ENCODE peak calls at places on chromosomes 1 and 21, in eight cellular contexts. H, U, I, G, F, N, T and O are unnamed samples.

GRCh38 chr1:23664837-23665795 is 26.5 kb upstream of the RPL11 start:
- DNase-seq in H (no peak), G (no peak), T (peak), F (no peak), N (peak), U (no peak), I (peak), O (peak)

GRCh38 chr1:178935610-178936009 is 64.7 kb upstream of the ANGPTL1 start:
- DNase-seq in F (no peak), I (no peak), G (no peak), H (no peak), N (no peak), U (no peak), T (no peak), O (no peak)

GRCh38 chr1:238141295-238141694 is 250.6 kb upstream of the ZP4 start:
- DNase-seq in F (no peak), G (no peak), U (no peak), I (no peak), N (no peak), T (no peak), H (no peak), O (peak)

GRCh38 chr1:217089239-217090014 is 366.2 kb upstream of the ESRRG start:
- DNase-seq in U (peak), H (no peak), N (peak), I (peak), F (peak), T (no peak), G (no peak), O (peak)

GRCh38 chr21:37338671-37339526 is 27.7 kb upstream of the DYRK1A start:
- DNase-seq in N (no peak), U (no peak), G (no peak), I (no peak), T (peak), F (no peak), H (peak), O (peak)

GRCh38 chr1:33424205-33424604 is 6.7 kb downstream of the PHC2 start:
- DNase-seq in I (no peak), U (no peak), H (no peak), N (peak), T (no peak), F (no peak), G (no peak), O (peak)

GRCh38 chr1:227884370-227885134 is 63.2 kb downstream of the WNT9A start:
- DNase-seq in I (peak), N (no peak), T (no peak), U (peak), H (peak), F (no peak), G (no peak), O (no peak)

GRCh38 chr1:201850053-201850397 is 21.1 kb downstream of the IPO9 start:
- DNase-seq in H (no peak), T (peak), F (no peak), N (no peak), I (no peak), U (no peak), G (no peak), O (no peak)

GRCh38 chr1:37410815-37411214 is 63.6 kb upstream of the ZC3H12A start:
- DNase-seq in G (no peak), T (no peak), I (peak), H (peak), N (peak), F (peak), U (no peak), O (peak)

GRCh38 chr1:208524376-208524775 is 280.2 kb upstream of the PLXNA2 start:
- DNase-seq in H (no peak), F (no peak), N (no peak), I (no peak), U (no peak), T (no peak), G (no peak), O (no peak)

GRCh38 chr1:155540000-155540874 is 22.4 kb downstream of the ASH1L start:
- DNase-seq in U (no peak), H (no peak), F (no peak), N (no peak), I (no peak), T (no peak), G (no peak), O (no peak)

GRCh38 chr1:203045821-203046594 is 19.7 kb downstream of the PPFIA4 start:
- DNase-seq in T (no peak), U (no peak), I (no peak), H (no peak), F (no peak), N (no peak), G (no peak), O (peak)

GRCh38 chr21:20013851-20014250 is 984.4 kb upstream of the NCAM2 start:
- DNase-seq in G (no peak), H (no peak), U (no peak), N (no peak), F (no peak), I (no peak), T (no peak), O (peak)

GRCh38 chr1:22142315-22143064 is 407 bp downstream of the WNT4 start:
- DNase-seq in N (peak), U (peak), I (peak), F (peak), G (no peak), H (no peak), T (peak), O (peak)

GRCh38 chr1:12196641-12197482 is 30.1 kb downstream of the TNFRSF1B start:
- DNase-seq in T (no peak), G (no peak), U (no peak), N (peak), H (no peak), F (no peak), I (peak), O (peak)

GRCh38 chr21:42171091-42172053 is 47.6 kb upstream of the ABCG1 start:
- DNase-seq in N (no peak), T (no peak), I (no peak), H (no peak), G (no peak), U (no peak), F (no peak), O (peak)

GRCh38 chr1:116001739-116002487 is 25.6 kb downstream of the SLC22A15 start:
- DNase-seq in N (no peak), T (no peak), U (no peak), G (no peak), F (no peak), I (no peak), H (no peak), O (peak)

GRCh38 chr1:20574686-20575543 is 14.0 kb upstream of the CDA start:
- DNase-seq in T (peak), I (peak), G (peak), H (peak), N (peak), U (peak), F (no peak), O (peak)

GRCh38 chr1:28594661-28595411 is 2.8 kb downstream of the RAB42 start:
- DNase-seq in U (no peak), G (no peak), F (no peak), I (no peak), H (no peak), N (no peak), T (no peak), O (no peak)

GRCh38 chr21:43909736-43910455 is 44.9 kb downstream of the AGPAT3 start:
- DNase-seq in H (no peak), I (peak), T (no peak), G (no peak), F (no peak), U (no peak), N (no peak), O (peak)

GRCh38 chr21:16084776-16085364 is 355.1 kb downstream of the USP25 start:
- DNase-seq in T (no peak), I (peak), F (no peak), N (no peak), G (no peak), U (no peak), H (no peak), O (no peak)

GRCh38 chr1:36653850-36654249 is 171.1 kb upstream of the CSF3R start:
- DNase-seq in I (no peak), G (no peak), F (no peak), N (no peak), U (no peak), T (no peak), H (no peak), O (peak)

GRCh38 chr1:10795305-10796021 is 983 bp downstream of the CASZ1 start:
- DNase-seq in H (no peak), F (no peak), U (peak), I (no peak), N (peak), G (no peak), T (no peak), O (peak)

GRCh38 chr1:68459796-68460195 is 10.0 kb upstream of the RPE65 start:
- DNase-seq in H (no peak), I (no peak), T (peak), G (no peak), U (no peak), F (no peak), N (no peak), O (no peak)

GRCh38 chr1:38138498-38139233 is 92.1 kb upstream of the POU3F1 start:
- DNase-seq in T (peak), N (peak), G (no peak), U (peak), F (peak), H (peak), I (peak), O (peak)

GRCh38 chr1:51644533-51645197 is 27.8 kb downstream of the OSBPL9 start:
- DNase-seq in H (no peak), F (no peak), T (peak), I (no peak), U (no peak), G (no peak), N (no peak), O (no peak)

GRCh38 chr1:54136269-54136896 is 16.4 kb downstream of the CDCP2 start:
- DNase-seq in N (peak), F (no peak), G (no peak), H (no peak), T (no peak), I (no peak), U (no peak), O (no peak)

GRCh38 chr1:227299688-227300087 is 18.6 kb downstream of the CDC42BPA start:
- DNase-seq in G (no peak), T (peak), U (no peak), F (peak), I (no peak), H (no peak), N (no peak), O (no peak)